ENCODE peak calls at places on chromosomes 1 and 21, in nine cellular contexts. C is ELR; K is adipocyte; J is dermis microvascular lymphatic vessel endothelial cell; Z is stimulated activated CD8-positive, alpha-beta memory T cell treated with anti-CD3 and anti-CD28 coated beads, Interleukin-4, amount 100 ng/mL, for 48 hours; A is NCI-H2227 treated with DMSO at 0.1 percent for 48 hours; D is T47D; V is ovary; P is effector CD4-positive, alpha-beta T cell. Q is an unnamed sample.

GRCh38 chr1:206715552-206716518 is 31.1 kb downstream of the MAPKAPK2 start:
- DNase-seq in J (no peak), K (no peak), C (no peak), V (no peak), A (no peak), P (no peak), D (no peak), Z (no peak), Q (no peak)

GRCh38 chr1:153881764-153882163 is 41.0 kb downstream of the GATAD2B start:
- DNase-seq in A (peak), P (no peak), D (no peak), V (peak), K (peak), Z (no peak), C (peak), J (peak), Q (no peak)

GRCh38 chr1:37098196-37098595 is 63.9 kb upstream of the GRIK3 start:
- DNase-seq in D (peak), K (no peak), Z (no peak), C (no peak), J (no peak), P (no peak), A (no peak), V (no peak), Q (no peak)

GRCh38 chr21:37793660-37794059 is 122.6 kb downstream of the KCNJ6 start:
- DNase-seq in P (no peak), V (no peak), J (no peak), K (peak), D (no peak), Z (no peak), A (no peak), C (peak), Q (no peak)

GRCh38 chr1:10494754-10495474 is 20.2 kb downstream of the PEX14 start:
- DNase-seq in J (peak), V (peak), Z (peak), K (peak), C (peak), D (no peak), A (peak), P (peak), Q (peak)

GRCh38 chr1:75345538-75346292 is 211.5 kb downstream of the LHX8 start:
- DNase-seq in C (peak), J (peak), D (no peak), A (no peak), K (peak), Z (no peak), V (no peak), P (no peak), Q (no peak)

GRCh38 chr1:103250441-103250861 is 142.1 kb upstream of the COL11A1 start:
- DNase-seq in V (no peak), A (no peak), Z (no peak), P (no peak), C (peak), J (no peak), D (no peak), K (peak), Q (no peak)

GRCh38 chr1:209816923-209817322 is 10.8 kb upstream of the UTP25 start:
- DNase-seq in K (no peak), C (no peak), Z (no peak), P (no peak), V (no peak), A (no peak), J (no peak), D (no peak), Q (no peak)

GRCh38 chr1:119873166-119874025 is 22.9 kb downstream of the ADAM30 start:
- DNase-seq in P (no peak), D (no peak), A (no peak), V (peak), C (peak), Z (no peak), J (no peak), K (peak), Q (no peak)

GRCh38 chr21:44273046-44273445 is 11.3 kb upstream of the DNMT3L start:
- DNase-seq in C (no peak), P (no peak), Z (no peak), K (no peak), D (no peak), A (no peak), V (no peak), J (no peak), Q (no peak)

GRCh38 chr1:229031491-229032341 is 239.2 kb upstream of the RAB4A start:
- DNase-seq in D (no peak), C (no peak), P (no peak), Z (no peak), J (peak), K (no peak), A (no peak), V (no peak), Q (no peak)

GRCh38 chr1:200234938-200235337 is 174.9 kb downstream of the ZNF281 start:
- DNase-seq in K (no peak), D (no peak), V (no peak), Z (no peak), A (no peak), C (no peak), J (no peak), P (no peak), Q (no peak)

GRCh38 chr1:156926175-156926574 is 5.7 kb downstream of the LRRC71 start:
- DNase-seq in D (no peak), J (peak), Z (peak), C (peak), K (no peak), V (no peak), P (no peak), A (peak), Q (no peak)

GRCh38 chr1:212797681-212798080 is 6.0 kb downstream of the TATDN3 start:
- DNase-seq in V (no peak), D (no peak), J (no peak), K (no peak), P (no peak), A (no peak), C (peak), Z (no peak), Q (no peak)

GRCh38 chr1:56502700-56503245 is 76.6 kb downstream of the PLPP3 start:
- DNase-seq in D (no peak), P (no peak), J (peak), Z (no peak), A (no peak), V (no peak), C (peak), K (no peak), Q (no peak)

GRCh38 chr1:6141601-6142000 is 38.5 kb downstream of the CHD5 start:
- DNase-seq in A (no peak), K (no peak), J (no peak), V (no peak), Z (peak), P (no peak), C (peak), D (no peak), Q (no peak)

GRCh38 chr1:76040327-76040868 is 34.1 kb upstream of the ST6GALNAC3 start:
- DNase-seq in K (no peak), A (no peak), J (no peak), C (no peak), P (no peak), V (no peak), Z (no peak), D (no peak), Q (no peak)

GRCh38 chr1:37497832-37498231 is 16.7 kb downstream of the MEAF6 start:
- DNase-seq in K (no peak), D (no peak), V (no peak), P (no peak), J (no peak), C (no peak), Z (no peak), A (no peak), Q (no peak)

GRCh38 chr1:111516008-111516535 is 12.6 kb upstream of the ADORA3 start:
- DNase-seq in P (no peak), D (no peak), K (peak), Z (peak), C (peak), J (peak), A (peak), V (peak), Q (peak)

GRCh38 chr1:90126834-90127233 is 131.9 kb downstream of the ZNF326 start:
- DNase-seq in J (no peak), K (no peak), P (no peak), D (no peak), V (no peak), Z (no peak), C (no peak), A (no peak), Q (no peak)

GRCh38 chr1:219058891-219059820 is 114.5 kb upstream of the LYPLAL1 start:
- DNase-seq in Z (no peak), K (no peak), D (no peak), J (peak), A (no peak), V (no peak), C (peak), P (no peak), Q (no peak)

GRCh38 chr1:3501856-3502665 is 47.6 kb downstream of the ARHGEF16 start:
- DNase-seq in C (peak), P (no peak), J (peak), Z (no peak), V (peak), K (peak), D (peak), A (no peak), Q (peak)

GRCh38 chr1:111852216-111852615 is 96.5 kb downstream of the DDX20 start:
- DNase-seq in A (peak), P (no peak), C (no peak), K (no peak), D (no peak), J (no peak), V (no peak), Z (no peak), Q (no peak)

GRCh38 chr1:10815863-10816195 is 19.4 kb upstream of the CASZ1 start:
- DNase-seq in J (no peak), Z (no peak), V (no peak), D (no peak), P (no peak), K (no peak), C (no peak), A (no peak), Q (no peak)

GRCh38 chr21:29538115-29538514 is 239.4 kb downstream of the BACH1 start:
- DNase-seq in P (no peak), K (peak), C (peak), J (no peak), V (no peak), D (no peak), Z (no peak), A (no peak), Q (no peak)

GRCh38 chr1:20921285-20921684 is 134.2 kb upstream of the HP1BP3 start:
- DNase-seq in V (no peak), D (no peak), A (no peak), K (no peak), C (no peak), Z (no peak), P (no peak), J (no peak), Q (no peak)

GRCh38 chr1:225866061-225866844 is 15.9 kb downstream of the TMEM63A start:
- DNase-seq in D (no peak), C (peak), P (peak), K (no peak), V (no peak), Z (peak), J (peak), A (no peak), Q (no peak)

GRCh38 chr1:162389971-162390370 is 8.4 kb downstream of the C1orf226 start:
- DNase-seq in D (no peak), J (no peak), A (no peak), Z (no peak), V (no peak), P (no peak), C (no peak), K (no peak), Q (no peak)

GRCh38 chr1:241221319-241221718 is 135.7 kb downstream of the RGS7 start:
- DNase-seq in V (no peak), C (no peak), K (no peak), J (no peak), A (no peak), D (no peak), P (no peak), Z (no peak), Q (no peak)

GRCh38 chr1:29230553-29231378 is at the start of gene MECR:
- DNase-seq in A (peak), D (peak), P (peak), K (peak), V (peak), Z (peak), J (peak), C (peak), Q (peak)

GRCh38 chr21:36959020-36959835 is 7.2 kb downstream of the HLCS start:
- DNase-seq in Z (no peak), D (no peak), V (no peak), J (no peak), A (no peak), C (no peak), P (no peak), K (no peak), Q (no peak)

GRCh38 chr1:235100124-235100801 is 28.4 kb downstream of the TOMM20 start:
- DNase-seq in P (no peak), C (no peak), K (no peak), D (no peak), Z (no peak), J (peak), A (no peak), V (peak), Q (no peak)

GRCh38 chr1:162327144-162327790 is 49.4 kb downstream of the SPATA46 start:
- DNase-seq in P (no peak), A (no peak), K (peak), V (no peak), Z (no peak), D (no peak), C (peak), J (no peak), Q (no peak)

GRCh38 chr1:186609183-186609582 is 71.0 kb downstream of the PTGS2 start:
- DNase-seq in J (no peak), Z (no peak), A (no peak), P (no peak), D (no peak), V (no peak), C (no peak), K (no peak), Q (no peak)

GRCh38 chr1:2983706-2984398 is 37.4 kb upstream of the ACTRT2 start:
- DNase-seq in C (no peak), D (no peak), K (no peak), A (no peak), V (no peak), Z (no peak), P (no peak), J (no peak), Q (no peak)